ENCODE peak calls at places on chromosomes 3 and 15, in nine cellular contexts. J is activated T-cell treated with anti-CD3 and anti-CD28 coated beads, Interleukin-2, amount 50 U/mL, for 1 hour; N is fibroblast of the aortic adventitia; F is LoVo; M is neural crest cell; Y is NAMALWA; G is HEK293T; I is activated gamma-delta T cell treated with Interleukin-2 at 50 U/mL for 16 hours; O is NB4. E is an unnamed sample.

GRCh38 chr3:11944052-11944673 is 60.0 kb upstream of the SYN2 start:
- DNase-seq in G (peak; percentile 69), F (peak; percentile 26), M (no peak), N (peak; percentile 13), Y (peak; percentile 9), I (no peak), J (no peak), O (peak; percentile 16), E (peak; percentile 53)

GRCh38 chr15:32652178-32652577 is 10.7 kb downstream of the SCG5 start:
- DNase-seq in M (no peak), F (no peak), I (no peak), J (no peak), Y (no peak), N (no peak), G (no peak), O (no peak), E (no peak)

GRCh38 chr3:170429050-170429449 is 10.4 kb downstream of the CLDN11 start:
- DNase-seq in N (peak; percentile 57), G (no peak), I (no peak), F (peak; percentile 46), Y (no peak), O (no peak), M (no peak), J (no peak), E (peak; percentile 76)

GRCh38 chr3:178255315-178255714 is 280.9 kb upstream of the KCNMB2 start:
- DNase-seq in F (no peak), Y (no peak), J (no peak), N (peak; percentile 73), I (no peak), M (no peak), O (no peak), G (no peak), E (no peak)

GRCh38 chr3:196774191-196774820 is 34.6 kb downstream of the PAK2 start:
- DNase-seq in F (no peak), I (no peak), G (no peak), M (no peak), N (peak; percentile 28), J (no peak), O (no peak), Y (no peak), E (no peak)

GRCh38 chr15:75641176-75641498 is 1.1 kb upstream of the IMP3 start:
- DNase-seq in F (no peak), J (no peak), I (no peak), N (no peak), Y (no peak), M (no peak), O (no peak), G (no peak), E (no peak)

GRCh38 chr15:28942521-28943035 is 56.8 kb downstream of the APBA2 start:
- DNase-seq in I (no peak), F (no peak), J (no peak), O (no peak), Y (no peak), G (no peak), M (no peak), N (no peak), E (no peak)

GRCh38 chr3:125185758-125186245 is 26.7 kb downstream of the SLC12A8 start:
- DNase-seq in J (no peak), I (no peak), Y (no peak), N (no peak), M (no peak), G (no peak), F (no peak), O (no peak), E (no peak)

GRCh38 chr3:101084404-101084803 is 91.2 kb upstream of the ABI3BP start:
- DNase-seq in Y (no peak), O (no peak), J (no peak), M (no peak), I (no peak), F (no peak), G (no peak), N (no peak), E (no peak)

GRCh38 chr15:90918034-90918788 is 14.1 kb downstream of the HDDC3 start:
- DNase-seq in G (no peak), F (no peak), M (no peak), J (no peak), I (no peak), Y (no peak), O (no peak), N (no peak), E (no peak)

GRCh38 chr3:100710355-100711198 is 1.3 kb downstream of the TFG start:
- DNase-seq in F (peak; percentile 63), M (peak; percentile 15), O (peak; percentile 69), G (peak; percentile 61), J (peak; percentile 47), I (no peak), Y (peak; percentile 68), N (peak; percentile 62), E (peak; percentile 68)

GRCh38 chr3:184771158-184771730 is 40.7 kb upstream of the VPS8 start:
- DNase-seq in Y (no peak), N (no peak), J (no peak), G (no peak), M (no peak), I (no peak), O (no peak), F (no peak), E (no peak)

GRCh38 chr15:100544946-100545345 is 16.2 kb upstream of the CERS3 start:
- DNase-seq in M (no peak), I (no peak), Y (no peak), F (no peak), J (no peak), O (no peak), G (no peak), N (no peak), E (no peak)

GRCh38 chr3:141552440-141552991 is 65.7 kb downstream of the RASA2 start:
- DNase-seq in N (peak; percentile 48), F (no peak), I (no peak), J (no peak), O (no peak), G (no peak), Y (no peak), M (no peak), E (no peak)

GRCh38 chr3:172512363-172512762 is 10.9 kb downstream of the TNFSF10 start:
- DNase-seq in J (peak; percentile 48), M (no peak), F (no peak), Y (no peak), N (peak; percentile 62), O (peak; percentile 95), G (no peak), I (no peak), E (no peak)

E was measured in GM03348.